ENCODE peak calls at places on chromosomes 11 and 22, in ten cellular contexts. Y is left lung; X is activated CD4-positive, alpha-beta T cell treated with anti-CD3 and anti-CD28 coated beads, Interleukin-2, amount 50 U/mL, for 4 hours; U is NCI-H460; A is astrocyte of the spinal cord; M is heart right ventricle; H is fibroblast of the aortic adventitia; J is naive thymus-derived CD8-positive, alpha-beta T cell; B is ureter; F is T-helper 1 cell. L is an unnamed sample.

GRCh38 chr11:86538223-86538548 is 134.2 kb downstream of the ME3 start:
- DNase-seq in M (no peak), Y (no peak), H (no peak), F (no peak), U (no peak), J (no peak), X (no peak), B (no peak), A (no peak), L (no peak)

GRCh38 chr22:43153916-43154315 is 2.6 kb downstream of the TSPO start:
- DNase-seq in F (no peak), U (no peak), A (no peak), J (no peak), X (no peak), H (no peak), Y (no peak), M (no peak), B (no peak), L (no peak)

GRCh38 chr22:27331526-27332281 is 469.9 kb downstream of the MN1 start:
- DNase-seq in U (peak), M (peak), H (peak), X (no peak), J (no peak), Y (no peak), A (peak), B (peak), F (no peak), L (peak)

GRCh38 chr11:126892781-126893180 is 107.8 kb downstream of the KIRREL3 start:
- DNase-seq in B (no peak), U (no peak), F (no peak), H (no peak), X (no peak), J (no peak), A (no peak), Y (no peak), M (no peak), L (no peak)

GRCh38 chr11:117972589-117973445 is 13.4 kb upstream of the IL10RA start:
- DNase-seq in M (no peak), A (no peak), F (no peak), H (no peak), U (no peak), J (no peak), Y (no peak), X (no peak), B (peak), L (no peak)

GRCh38 chr11:28760676-28761390 is 652.6 kb downstream of the METTL15 start:
- DNase-seq in J (no peak), A (peak), Y (no peak), H (no peak), F (no peak), M (no peak), B (no peak), X (no peak), U (no peak), L (no peak)

GRCh38 chr11:27291302-27291889 is 71.6 kb downstream of the CCDC34 start:
- DNase-seq in H (no peak), B (no peak), U (no peak), A (no peak), F (no peak), X (no peak), J (no peak), Y (no peak), M (no peak), L (no peak)

GRCh38 chr11:78101073-78101472 is 21.4 kb upstream of the NDUFC2 start:
- DNase-seq in A (no peak), U (no peak), F (no peak), X (no peak), B (no peak), M (no peak), J (no peak), H (no peak), Y (no peak), L (peak)

GRCh38 chr11:11552688-11553087 is 69.1 kb downstream of the GALNT18 start:
- DNase-seq in X (no peak), M (no peak), Y (peak), H (no peak), F (no peak), B (no peak), A (no peak), U (no peak), J (no peak), L (no peak)

GRCh38 chr11:115711021-115711420 is 206.8 kb upstream of the CADM1 start:
- DNase-seq in B (no peak), Y (no peak), J (no peak), M (no peak), F (no peak), H (no peak), X (no peak), U (no peak), A (peak), L (no peak)

GRCh38 chr11:114066046-114066648 is 6.6 kb downstream of the ZBTB16 start:
- DNase-seq in A (no peak), U (no peak), H (no peak), Y (no peak), M (no peak), F (no peak), B (no peak), X (no peak), J (no peak), L (no peak)

GRCh38 chr11:10486161-10486840 is 31.2 kb downstream of the AMPD3 start:
- DNase-seq in F (no peak), H (no peak), A (no peak), B (no peak), Y (no peak), J (no peak), X (no peak), M (no peak), U (no peak), L (no peak)

GRCh38 chr11:133343951-133344350 is 188.3 kb downstream of the OPCML start:
- DNase-seq in B (no peak), F (no peak), U (no peak), J (no peak), M (no peak), Y (no peak), H (no peak), X (no peak), A (peak), L (no peak)

GRCh38 chr11:83349371-83349770 is 63.2 kb upstream of the CCDC90B start:
- DNase-seq in J (no peak), F (no peak), U (no peak), X (no peak), A (no peak), B (no peak), Y (no peak), M (no peak), H (no peak), L (no peak)

GRCh38 chr11:36306888-36307287 is 10.8 kb downstream of the PRR5L start:
- DNase-seq in A (peak), M (no peak), F (no peak), B (no peak), J (no peak), H (peak), U (peak), Y (no peak), X (no peak), L (peak)

GRCh38 chr11:103091024-103091423 is 936 bp downstream of the DCUN1D5 start:
- DNase-seq in A (peak), H (peak), Y (no peak), X (no peak), F (no peak), B (no peak), U (no peak), M (no peak), J (no peak), L (peak)

GRCh38 chr11:104549019-104549418 is 349.2 kb downstream of the CASP12 start:
- DNase-seq in J (no peak), U (no peak), B (no peak), Y (no peak), H (no peak), F (no peak), X (no peak), A (no peak), M (no peak), L (no peak)

GRCh38 chr11:110762596-110762995 is 50.4 kb upstream of the ARHGAP20 start:
- DNase-seq in B (no peak), X (no peak), J (no peak), A (peak), F (no peak), Y (no peak), U (no peak), H (peak), M (no peak), L (no peak)

GRCh38 chr11:71080239-71081097 is 171.9 kb downstream of the SHANK2 start:
- DNase-seq in M (peak), J (no peak), U (peak), F (no peak), Y (peak), A (peak), B (peak), H (peak), X (peak), L (peak)

GRCh38 chr11:107493117-107493516 is 35.5 kb upstream of the CWF19L2 start:
- DNase-seq in B (no peak), M (no peak), U (no peak), A (peak), H (peak), X (no peak), F (no peak), Y (no peak), J (no peak), L (peak)

GRCh38 chr11:44859528-44859925 is 91.2 kb downstream of the TP53I11 start:
- DNase-seq in Y (no peak), X (no peak), F (no peak), B (no peak), J (no peak), H (no peak), U (no peak), A (no peak), M (no peak), L (no peak)

GRCh38 chr11:23413057-23413456 is 552.8 kb upstream of the CCDC179 start:
- DNase-seq in H (no peak), Y (no peak), X (no peak), F (no peak), M (no peak), U (no peak), J (no peak), B (no peak), A (peak), L (no peak)

GRCh38 chr22:24289138-24289537 is 18.5 kb downstream of the SPECC1L start:
- DNase-seq in B (no peak), X (no peak), U (no peak), F (no peak), Y (no peak), H (peak), J (no peak), A (peak), M (no peak), L (peak)

GRCh38 chr11:70661763-70662501 is 263.6 kb downstream of the CTTN start:
- DNase-seq in M (no peak), U (no peak), Y (no peak), J (no peak), X (no peak), B (no peak), A (peak), F (no peak), H (peak), L (no peak)

GRCh38 chr22:41184679-41185078 is 20.4 kb upstream of the L3MBTL2 start:
- DNase-seq in J (no peak), F (no peak), B (no peak), M (no peak), U (no peak), A (no peak), Y (no peak), H (no peak), X (no peak), L (no peak)

GRCh38 chr11:102289510-102290078 is 27.7 kb upstream of the BIRC3 start:
- DNase-seq in H (peak), A (peak), Y (no peak), M (no peak), J (no peak), B (no peak), F (no peak), U (no peak), X (no peak), L (no peak)

GRCh38 chr11:125994509-125994908 is 48.7 kb downstream of the VSIG10L2 start:
- DNase-seq in B (no peak), Y (no peak), M (no peak), F (no peak), A (no peak), X (no peak), J (no peak), H (no peak), U (no peak), L (no peak)

GRCh38 chr11:42770444-42771065 is 541.2 kb upstream of the API5 start:
- DNase-seq in U (peak), J (no peak), B (no peak), A (no peak), M (no peak), H (no peak), Y (no peak), F (no peak), X (no peak), L (peak)

GRCh38 chr22:49571326-49571725 is 256.3 kb downstream of the BRD1 start:
- DNase-seq in A (no peak), B (peak), U (no peak), Y (peak), J (no peak), M (no peak), F (no peak), X (no peak), H (no peak), L (no peak)

GRCh38 chr22:31822523-31822922 is 68.7 kb downstream of the DEPDC5 start:
- DNase-seq in X (no peak), Y (no peak), U (no peak), H (no peak), A (no peak), F (no peak), M (no peak), B (no peak), J (no peak), L (no peak)

GRCh38 chr11:56624661-56625110 is 10.0 kb upstream of the OR5M1 start:
- DNase-seq in B (no peak), X (no peak), U (peak), H (peak), A (peak), Y (no peak), J (no peak), M (no peak), F (no peak), L (peak)

GRCh38 chr11:104365676-104366075 is 201.7 kb upstream of the PDGFD start:
- DNase-seq in Y (no peak), U (no peak), M (no peak), H (no peak), B (no peak), J (no peak), A (no peak), F (no peak), X (no peak), L (no peak)

GRCh38 chr11:122696662-122697061 is 41.1 kb downstream of the UBASH3B start:
- DNase-seq in B (no peak), J (peak), X (peak), A (no peak), Y (no peak), M (no peak), F (peak), H (no peak), U (no peak), L (no peak)

GRCh38 chr11:76641905-76642304 is 28.6 kb downstream of the LRRC32 start:
- DNase-seq in B (peak), F (no peak), X (no peak), H (no peak), A (no peak), M (no peak), Y (no peak), U (no peak), J (peak), L (no peak)

GRCh38 chr11:122910775-122911174 is 28.2 kb downstream of the JHY start:
- DNase-seq in X (no peak), A (peak), F (no peak), M (no peak), J (no peak), U (peak), Y (no peak), H (peak), B (no peak), L (peak)

GRCh38 chr22:27591060-27591459 is 210.5 kb downstream of the MN1 start:
- DNase-seq in B (no peak), M (no peak), Y (no peak), A (no peak), U (no peak), H (no peak), X (no peak), F (no peak), J (no peak), L (no peak)

L was measured in fibroblast of pulmonary artery.